ENCODE peak calls at places on chromosomes 2 and 18, in nine cellular contexts. G, T, O, P, Y, V, Q, W and A are unnamed samples.

GRCh38 chr2:98445708-98446577 is 1.3 kb downstream of the INPP4A start:
- DNase-seq in G (peak; percentile 59), T (no peak), O (no peak), P (no peak), Y (no peak), V (no peak), Q (peak; percentile 69), W (no peak), A (no peak)

GRCh38 chr2:175025946-175026345 is 20.8 kb upstream of the CHN1 start:
- DNase-seq in G (no peak), T (no peak), O (no peak), P (no peak), Y (no peak), V (no peak), Q (no peak), W (no peak), A (no peak)

GRCh38 chr2:134574610-134575332 is 144.0 kb downstream of the TMEM163 start:
- DNase-seq in G (peak; percentile 5), T (no peak), O (no peak), P (no peak), Y (no peak), V (no peak), Q (no peak), W (no peak), A (no peak)

GRCh38 chr2:48589170-48589767 is 28.4 kb upstream of the GTF2A1L start:
- DNase-seq in G (peak; percentile 53), T (peak; percentile 66), O (no peak), P (peak; percentile 53), Y (peak; percentile 40), V (peak; percentile 53), Q (peak; percentile 34), W (peak; percentile 33), A (no peak)

GRCh38 chr2:101653469-101653868 is 44.0 kb upstream of the MAP4K4 start:
- DNase-seq in G (no peak), T (no peak), O (no peak), P (no peak), Y (no peak), V (no peak), Q (no peak), W (no peak), A (no peak)

GRCh38 chr2:113700186-113700841 is 56.1 kb downstream of the SLC35F5 start:
- DNase-seq in G (peak; percentile 92), T (peak; percentile 51), O (peak; percentile 77), P (no peak), Y (no peak), V (no peak), Q (peak; percentile 88), W (peak; percentile 46), A (no peak)

GRCh38 chr2:165289069-165289468 is 49.9 kb downstream of the SCN2A start:
- DNase-seq in G (no peak), T (no peak), O (no peak), P (no peak), Y (no peak), V (no peak), Q (no peak), W (no peak), A (no peak)

GRCh38 chr2:73063909-73064875 is 7.3 kb downstream of the SFXN5 start:
- DNase-seq in G (no peak), T (peak; percentile 77), O (no peak), P (no peak), Y (peak; percentile 80), V (peak; percentile 91), Q (no peak), W (no peak), A (no peak)

GRCh38 chr2:197515277-197515797 is 529 bp upstream of the MOB4 start:
- DNase-seq in G (no peak), T (peak; percentile 27), O (no peak), P (no peak), Y (no peak), V (peak; percentile 30), Q (peak; percentile 9), W (peak; percentile 61), A (no peak)

GRCh38 chr18:2091937-2092336 is 479.4 kb downstream of the METTL4 start:
- DNase-seq in G (no peak), T (no peak), O (no peak), P (no peak), Y (no peak), V (no peak), Q (no peak), W (no peak), A (no peak)

GRCh38 chr2:182767578-182767977 is 51.5 kb downstream of the DNAJC10 start:
- DNase-seq in G (peak; percentile 17), T (peak; percentile 33), O (no peak), P (no peak), Y (peak; percentile 34), V (peak; percentile 37), Q (no peak), W (peak; percentile 47), A (no peak)

GRCh38 chr2:201854221-201854801 is 48.0 kb downstream of the CDK15 start:
- DNase-seq in G (no peak), T (peak; percentile 90), O (no peak), P (no peak), Y (peak; percentile 92), V (peak; percentile 98), Q (no peak), W (no peak), A (no peak)

GRCh38 chr2:47520825-47521665 is 118.1 kb downstream of the MSH2 start:
- DNase-seq in G (peak; percentile 87), T (peak; percentile 54), O (peak; percentile 80), P (peak; percentile 64), Y (peak; percentile 62), V (peak; percentile 52), Q (peak; percentile 89), W (no peak), A (peak; percentile 6)

GRCh38 chr18:45783097-45784075 is 42.1 kb upstream of the SIGLEC15 start:
- DNase-seq in G (no peak), T (peak; percentile 45), O (no peak), P (no peak), Y (no peak), V (no peak), Q (no peak), W (no peak), A (peak; percentile 36)

GRCh38 chr18:77223653-77224052 is 26.0 kb upstream of the GALR1 start:
- DNase-seq in G (peak; percentile 46), T (peak; percentile 60), O (no peak), P (no peak), Y (peak; percentile 61), V (peak; percentile 54), Q (no peak), W (no peak), A (no peak)

GRCh38 chr2:36322108-36322507 is 33.5 kb upstream of the CRIM1 start:
- DNase-seq in G (peak; percentile 21), T (peak; percentile 53), O (no peak), P (no peak), Y (peak; percentile 69), V (peak; percentile 65), Q (no peak), W (peak; percentile 40), A (no peak)

DNA sequence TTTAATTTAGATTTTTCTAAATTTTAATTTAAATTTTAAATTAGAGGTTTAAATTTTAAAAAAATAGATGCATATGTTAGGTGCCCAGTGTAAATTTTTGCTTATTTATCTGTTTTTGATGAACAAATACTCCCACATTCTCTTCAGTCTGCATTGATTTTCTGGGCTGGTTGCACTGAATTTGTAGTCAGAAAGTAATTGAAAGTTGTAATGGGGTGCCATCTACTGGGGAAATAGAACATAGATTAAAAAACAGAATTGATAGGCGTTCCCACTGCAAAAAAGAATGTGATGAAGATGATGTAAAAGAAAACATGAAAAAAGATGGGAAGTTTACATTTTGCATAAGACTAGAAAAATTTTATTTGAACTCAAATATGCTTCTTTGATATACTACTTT is 51.7 kb upstream of the CCDC85A start:
- DNase-seq in G (peak; percentile 49), T (peak; percentile 72), O (no peak), P (no peak), Y (peak; percentile 52), V (peak; percentile 52), Q (no peak), W (peak; percentile 60), A (no peak)
- TF ChIP-seq CTCF in G (peak; percentile 25), T (peak; percentile 51), O (peak; percentile 40), P (peak; percentile 78), Y (peak; percentile 53), V (peak; percentile 44), Q (no peak), W (peak; percentile 64), A (no peak)

GRCh38 chr2:233059547-233059796 is 670 bp upstream of the INPP5D start:
- DNase-seq in G (no peak), T (no peak), O (no peak), P (no peak), Y (no peak), V (no peak), Q (no peak), W (peak; percentile 61), A (no peak)

GRCh38 chr2:233059797-233060499 is at the start of gene INPP5D:
- DNase-seq in G (peak; percentile 98), T (no peak), O (peak; percentile 89), P (peak; percentile 28), Y (no peak), V (no peak), Q (peak; percentile 96), W (peak; percentile 59), A (no peak)

GRCh38 chr2:233061591-233062446 is 1.7 kb downstream of the INPP5D start:
- DNase-seq in G (peak; percentile 77), T (peak; percentile 14), O (peak; percentile 75), P (peak; percentile 19), Y (no peak), V (peak; percentile 3), Q (peak; percentile 51), W (peak; percentile 88), A (no peak)

GRCh38 chr2:233061007-233061590 is 957 bp downstream of the INPP5D start:
- DNase-seq in G (peak; percentile 88), T (no peak), O (peak; percentile 83), P (no peak), Y (no peak), V (no peak), Q (peak; percentile 64), W (no peak), A (no peak)

GRCh38 chr2:233060500-233061006 is 411 bp downstream of the INPP5D start:
- DNase-seq in G (no peak), T (no peak), O (no peak), P (no peak), Y (no peak), V (no peak), Q (peak; percentile 14), W (no peak), A (no peak)
- H3K4me3 ChIP-seq in G (peak overlapping the region; percentile 100), T (no peak overlapping the region), O (peak overlapping the region; percentile 53), P (no peak overlapping the region), Y (no peak overlapping the region), V (no peak overlapping the region), Q (peak overlapping the region; percentile 86), W (peak overlapping the region; percentile 80), A (peak overlapping the region; percentile 17)

DNA sequence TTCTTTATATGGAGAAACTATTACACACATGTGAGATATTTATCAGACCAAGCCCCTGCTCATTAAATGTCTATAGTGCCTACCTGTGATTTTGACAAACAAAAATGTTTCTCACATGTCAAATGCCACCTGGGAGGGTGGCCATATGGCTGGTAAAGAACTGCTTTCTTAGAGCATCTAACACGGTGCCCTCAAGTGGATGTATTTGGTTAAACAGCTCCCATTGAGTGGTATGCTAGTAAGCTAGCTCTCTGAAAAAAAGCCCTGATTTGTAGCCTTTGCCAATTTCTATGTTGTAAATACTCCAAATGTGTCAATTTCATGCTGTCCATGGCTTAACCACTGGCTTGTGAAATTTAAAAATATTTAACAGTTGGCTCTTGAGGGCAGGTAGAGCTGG is 94.6 kb downstream of the PMAIP1 start:
- DNase-seq in G (peak; percentile 18), T (peak; percentile 6), O (no peak), P (no peak), Y (peak; percentile 19), V (peak; percentile 28), Q (no peak), W (no peak), A (no peak)
- TF ChIP-seq CTCF in G (peak; percentile 14), T (no peak), O (no peak), P (no peak), Y (peak; percentile 26), V (peak; percentile 39), Q (peak; percentile 13), W (no peak), A (no peak)

GRCh38 chr2:229231885-229232284 is 39.2 kb downstream of the PID1 start:
- DNase-seq in G (no peak), T (no peak), O (no peak), P (no peak), Y (no peak), V (no peak), Q (no peak), W (no peak), A (no peak)
- H3K4me3 ChIP-seq in G (no peak overlapping the region), T (no peak overlapping the region), O (no peak overlapping the region), P (no peak overlapping the region), Y (no peak overlapping the region), V (no peak overlapping the region), Q (no peak overlapping the region), W (no peak overlapping the region), A (no peak overlapping the region)